ENCODE peak calls at places on chromosomes 11 and 22, in eight cellular contexts. One of them, this sample, is unnamed. For H3K36me3, the result is how much of the 10 kb centered on the place peaks cover.

GRCh38 chr22:48315415-48316244 is 1512.0 kb downstream of the BRD1 start:
- DNase-seq in GM06990: no peak
- DNase-seq in mesendoderm: no peak
- DNase-seq in CD8-positive, alpha-beta T cell: no peak
- DNase-seq in adipocyte: no peak
- DNase-seq in NT2/D1: no peak
- DNase-seq in left lung: no peak
- DNase-seq in OCI-LY7: no peak
- DNase-seq in this sample: no peak

GRCh38 chr11:93659216-93659615 is 2.3 kb upstream of the CEP295 start:
- DNase-seq in CD8-positive, alpha-beta T cell: no peak
- DNase-seq in adipocyte: no peak
- DNase-seq in mesendoderm: no peak
- DNase-seq in OCI-LY7: no peak
- DNase-seq in left lung: no peak
- DNase-seq in GM06990: no peak
- DNase-seq in NT2/D1: no peak
- DNase-seq in this sample: no peak

GRCh38 chr11:128903248-128904041 is 12.3 kb downstream of the KCNJ5 start:
- DNase-seq in OCI-LY7: no peak
- DNase-seq in adipocyte: no peak
- DNase-seq in CD8-positive, alpha-beta T cell: no peak
- DNase-seq in NT2/D1: no peak
- DNase-seq in left lung: no peak
- DNase-seq in mesendoderm: peak
- DNase-seq in GM06990: no peak
- DNase-seq in this sample: no peak

GRCh38 chr11:75498556-75499255 is 27.0 kb downstream of the GDPD5 start:
- DNase-seq in adipocyte: peak
- DNase-seq in NT2/D1: no peak
- DNase-seq in CD8-positive, alpha-beta T cell: no peak
- DNase-seq in mesendoderm: peak
- DNase-seq in OCI-LY7: no peak
- DNase-seq in GM06990: no peak
- DNase-seq in left lung: no peak
- DNase-seq in this sample: no peak

GRCh38 chr11:10294289-10294953 is 402 bp upstream of the SBF2 start:
- DNase-seq in left lung: peak
- DNase-seq in GM06990: no peak
- DNase-seq in adipocyte: peak
- DNase-seq in OCI-LY7: no peak
- DNase-seq in CD8-positive, alpha-beta T cell: no peak
- DNase-seq in NT2/D1: no peak
- DNase-seq in mesendoderm: peak
- DNase-seq in this sample: peak

GRCh38 chr11:45110562-45110961 is 35.9 kb upstream of the PRDM11 start:
- DNase-seq in GM06990: peak
- DNase-seq in mesendoderm: peak
- DNase-seq in OCI-LY7: peak
- DNase-seq in left lung: no peak
- DNase-seq in NT2/D1: peak
- DNase-seq in CD8-positive, alpha-beta T cell: peak
- DNase-seq in adipocyte: peak
- DNase-seq in this sample: peak

GRCh38 chr11:1202154-1202775 is 20.6 kb upstream of the MUC5B start:
- DNase-seq in OCI-LY7: peak
- DNase-seq in GM06990: peak
- DNase-seq in mesendoderm: peak
- DNase-seq in NT2/D1: no peak
- DNase-seq in left lung: peak
- DNase-seq in CD8-positive, alpha-beta T cell: no peak
- DNase-seq in adipocyte: no peak
- DNase-seq in this sample: no peak

GRCh38 chr22:22683668-22684361 is 39.4 kb downstream of the GGTLC2 start:
- DNase-seq in GM06990: no peak
- DNase-seq in CD8-positive, alpha-beta T cell: no peak
- DNase-seq in NT2/D1: no peak
- DNase-seq in mesendoderm: no peak
- DNase-seq in left lung: no peak
- DNase-seq in adipocyte: no peak
- DNase-seq in OCI-LY7: no peak
- DNase-seq in this sample: no peak

GRCh38 chr11:92284558-92284957 is 59.9 kb downstream of the FAT3 start:
- DNase-seq in GM06990: no peak
- DNase-seq in mesendoderm: no peak
- DNase-seq in NT2/D1: no peak
- DNase-seq in OCI-LY7: no peak
- DNase-seq in adipocyte: no peak
- DNase-seq in CD8-positive, alpha-beta T cell: no peak
- DNase-seq in left lung: no peak
- DNase-seq in this sample: no peak

GRCh38 chr11:118648291-118648690 is 31.2 kb downstream of the TREH start:
- DNase-seq in mesendoderm: no peak
- DNase-seq in GM06990: no peak
- DNase-seq in NT2/D1: no peak
- DNase-seq in OCI-LY7: no peak
- DNase-seq in left lung: peak
- DNase-seq in CD8-positive, alpha-beta T cell: no peak
- DNase-seq in adipocyte: no peak
- DNase-seq in this sample: no peak

GRCh38 chr11:118645066-118645715 is 34.3 kb downstream of the TREH start:
- DNase-seq in GM06990: no peak
- DNase-seq in mesendoderm: no peak
- DNase-seq in left lung: peak
- DNase-seq in NT2/D1: no peak
- DNase-seq in adipocyte: no peak
- DNase-seq in CD8-positive, alpha-beta T cell: no peak
- DNase-seq in OCI-LY7: no peak
- DNase-seq in this sample: no peak

GRCh38 chr11:118643995-118644345 is 35.5 kb downstream of the TREH start:
- DNase-seq in CD8-positive, alpha-beta T cell: no peak
- DNase-seq in OCI-LY7: no peak
- DNase-seq in mesendoderm: no peak
- DNase-seq in adipocyte: no peak
- DNase-seq in NT2/D1: no peak
- DNase-seq in GM06990: no peak
- DNase-seq in left lung: peak
- DNase-seq in this sample: no peak

GRCh38 chr11:118644496-118644895 is 35.0 kb downstream of the TREH start:
- DNase-seq in NT2/D1: no peak
- DNase-seq in mesendoderm: no peak
- DNase-seq in adipocyte: no peak
- DNase-seq in CD8-positive, alpha-beta T cell: no peak
- DNase-seq in GM06990: no peak
- DNase-seq in left lung: peak
- DNase-seq in OCI-LY7: no peak
- DNase-seq in this sample: no peak

GRCh38 chr11:118646393-118646792 is 33.1 kb downstream of the TREH start:
- DNase-seq in adipocyte: no peak
- DNase-seq in NT2/D1: no peak
- DNase-seq in OCI-LY7: no peak
- DNase-seq in left lung: no peak
- DNase-seq in GM06990: no peak
- DNase-seq in CD8-positive, alpha-beta T cell: no peak
- DNase-seq in mesendoderm: no peak
- DNase-seq in this sample: no peak
- H3K36me3 ChIP-seq in adipocyte: half or more
- H3K36me3 ChIP-seq in NT2/D1: half or more
- H3K36me3 ChIP-seq in OCI-LY7: under half
- H3K36me3 ChIP-seq in left lung: under half
- H3K36me3 ChIP-seq in GM06990: under half
- H3K36me3 ChIP-seq in CD8-positive, alpha-beta T cell: under half
- H3K36me3 ChIP-seq in mesendoderm: under half
- H3K36me3 ChIP-seq in this sample: under half

DNA sequence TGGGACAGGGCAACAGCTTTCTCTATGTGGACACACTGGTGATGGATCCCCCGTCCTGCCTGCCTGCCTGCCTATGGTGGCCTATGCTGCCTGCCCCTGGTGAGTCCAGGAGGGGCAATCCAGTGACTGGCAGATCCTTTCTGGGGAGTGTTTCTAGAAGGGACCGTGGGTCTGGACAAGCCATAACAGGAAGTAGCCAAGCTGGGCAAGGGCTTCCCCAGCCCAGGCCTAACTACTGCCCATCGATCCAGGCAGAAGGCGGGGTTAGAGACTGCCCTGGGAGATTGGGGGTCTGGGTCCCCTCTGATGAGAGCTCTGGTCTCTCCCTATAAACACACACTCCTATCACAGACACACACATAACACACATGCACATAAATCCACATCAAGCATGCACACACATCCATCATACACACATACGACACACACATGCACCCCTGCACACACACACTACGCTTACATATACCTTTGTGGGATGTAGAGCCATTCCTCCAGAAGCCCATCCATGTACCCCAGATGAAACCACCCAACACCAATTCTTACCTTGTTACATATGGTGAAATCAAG is 996 bp upstream of the EMID1 start:
- DNase-seq in mesendoderm: no peak
- DNase-seq in adipocyte: no peak
- DNase-seq in left lung: no peak
- DNase-seq in GM06990: no peak
- DNase-seq in NT2/D1: no peak
- DNase-seq in OCI-LY7: no peak
- DNase-seq in CD8-positive, alpha-beta T cell: no peak
- DNase-seq in this sample: no peak
- H3K36me3 ChIP-seq in mesendoderm: under half
- H3K36me3 ChIP-seq in adipocyte: under half
- H3K36me3 ChIP-seq in left lung: under half
- H3K36me3 ChIP-seq in GM06990: under half
- H3K36me3 ChIP-seq in NT2/D1: under half
- H3K36me3 ChIP-seq in OCI-LY7: under half
- H3K36me3 ChIP-seq in CD8-positive, alpha-beta T cell: under half
- H3K36me3 ChIP-seq in this sample: under half

GRCh38 chr11:18534230-18534629 is 7.5 kb upstream of the TSG101 start:
- DNase-seq in CD8-positive, alpha-beta T cell: no peak
- DNase-seq in NT2/D1: no peak
- DNase-seq in adipocyte: no peak
- DNase-seq in OCI-LY7: no peak
- DNase-seq in mesendoderm: no peak
- DNase-seq in left lung: no peak
- DNase-seq in GM06990: no peak
- DNase-seq in this sample: no peak
- H3K36me3 ChIP-seq in CD8-positive, alpha-beta T cell: under half
- H3K36me3 ChIP-seq in NT2/D1: under half
- H3K36me3 ChIP-seq in adipocyte: under half
- H3K36me3 ChIP-seq in OCI-LY7: under half
- H3K36me3 ChIP-seq in mesendoderm: under half
- H3K36me3 ChIP-seq in left lung: under half
- H3K36me3 ChIP-seq in GM06990: under half
- H3K36me3 ChIP-seq in this sample: under half

DNA sequence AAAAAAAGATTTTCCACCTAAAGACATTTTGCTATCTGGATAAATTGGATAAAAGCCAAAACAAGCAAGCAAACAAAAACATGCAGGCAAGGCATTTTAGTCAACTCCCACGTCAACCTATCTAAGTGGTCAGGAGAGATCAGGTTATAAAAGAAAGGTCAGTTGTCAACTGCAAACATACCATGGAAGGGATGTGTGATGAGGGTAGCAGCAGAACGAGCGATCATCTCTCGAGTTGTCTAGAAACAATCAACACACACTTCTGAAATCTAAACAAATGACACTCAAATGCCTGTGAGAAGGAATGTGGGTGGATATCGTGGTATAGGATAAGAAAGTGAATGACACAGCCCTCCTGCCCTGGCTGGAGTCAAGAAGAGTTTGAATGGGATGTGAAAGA is 10.9 kb downstream of the MTCH2 start:
- DNase-seq in OCI-LY7: no peak
- DNase-seq in CD8-positive, alpha-beta T cell: no peak
- DNase-seq in left lung: no peak
- DNase-seq in GM06990: no peak
- DNase-seq in mesendoderm: no peak
- DNase-seq in NT2/D1: no peak
- DNase-seq in adipocyte: no peak
- DNase-seq in this sample: no peak
- H3K36me3 ChIP-seq in OCI-LY7: half or more
- H3K36me3 ChIP-seq in CD8-positive, alpha-beta T cell: under half
- H3K36me3 ChIP-seq in left lung: under half
- H3K36me3 ChIP-seq in GM06990: under half
- H3K36me3 ChIP-seq in mesendoderm: under half
- H3K36me3 ChIP-seq in NT2/D1: half or more
- H3K36me3 ChIP-seq in adipocyte: half or more
- H3K36me3 ChIP-seq in this sample: under half